ENCODE peak calls at places on chromosome 1, in seven cellular contexts. B is AG09309, E is GM06990, I is GM23248, S is mesenchymal stem cell, X is AG10803, O is uterus. C is an unnamed sample.

GRCh38 chr1:15916417-15916816 is 59.5 kb downstream of the ZBTB17 start:
- DNase-seq in X (peak; percentile 27), I (peak; percentile 74), B (no peak), O (no peak), E (no peak), S (peak; percentile 57), C (no peak)

GRCh38 chr1:75643460-75643859 is 32.5 kb upstream of the SLC44A5 start:
- DNase-seq in B (no peak), S (no peak), I (peak; percentile 2), O (no peak), X (no peak), E (no peak), C (peak; percentile 2)

GRCh38 chr1:17841944-17842343 is 86.8 kb downstream of the ACTL8 start:
- DNase-seq in B (no peak), I (no peak), X (no peak), E (no peak), O (no peak), S (no peak), C (no peak)

GRCh38 chr1:231487910-231488309 is 40.6 kb upstream of the TSNAX start:
- DNase-seq in O (no peak), X (no peak), B (no peak), I (no peak), S (no peak), E (no peak), C (no peak)

GRCh38 chr1:212118167-212118871 is 82.8 kb downstream of the DTL start:
- DNase-seq in O (no peak), S (no peak), B (no peak), I (no peak), E (no peak), X (no peak), C (peak; percentile 88)

GRCh38 chr1:243421784-243422183 is 165.9 kb downstream of the SDCCAG8 start:
- DNase-seq in S (peak; percentile 46), E (no peak), X (peak; percentile 59), B (peak; percentile 38), I (peak; percentile 87), O (peak; percentile 22), C (peak; percentile 94)

GRCh38 chr1:43885311-43885801 is 48.2 kb upstream of the ARTN start:
- DNase-seq in B (no peak), I (no peak), X (no peak), E (no peak), O (no peak), S (peak; percentile 19), C (peak; percentile 31)

GRCh38 chr1:43981636-43982035 is 2.6 kb downstream of the B4GALT2 start:
- DNase-seq in O (no peak), X (no peak), S (no peak), I (no peak), B (no peak), E (no peak), C (no peak)

GRCh38 chr1:91584866-91585265 is 84.2 kb downstream of the CDC7 start:
- DNase-seq in B (no peak), E (no peak), I (no peak), O (no peak), X (no peak), S (no peak), C (no peak)

GRCh38 chr1:68585371-68585770 is 88.5 kb upstream of the DEPDC1 start:
- DNase-seq in B (no peak), S (no peak), O (no peak), X (no peak), I (no peak), E (no peak), C (no peak)

GRCh38 chr1:52747450-52747849 is 21.2 kb downstream of the ZYG11B start:
- DNase-seq in X (no peak), I (no peak), B (no peak), O (no peak), S (no peak), E (no peak), C (no peak)

GRCh38 chr1:23216771-23217420 is 406 bp downstream of the HTR1D start:
- DNase-seq in S (no peak), E (no peak), X (no peak), I (peak; percentile 20), O (no peak), B (no peak), C (no peak)

GRCh38 chr1:14946567-14947285 is 206.8 kb upstream of the TMEM51 start:
- DNase-seq in S (peak; percentile 84), I (peak; percentile 84), X (peak; percentile 84), E (no peak), B (no peak), O (no peak), C (peak; percentile 87)

GRCh38 chr1:12188115-12188514 is 21.3 kb downstream of the TNFRSF1B start:
- DNase-seq in I (no peak), S (no peak), O (no peak), X (no peak), B (no peak), E (no peak), C (peak; percentile 54)

GRCh38 chr1:12185036-12185435 is 18.2 kb downstream of the TNFRSF1B start:
- DNase-seq in E (no peak), X (no peak), O (no peak), I (no peak), S (peak; percentile 34), B (no peak), C (peak; percentile 57)

GRCh38 chr1:12184008-12184681 is 17.4 kb downstream of the TNFRSF1B start:
- DNase-seq in X (peak; percentile 83), B (no peak), O (peak; percentile 88), E (no peak), S (peak; percentile 97), I (peak; percentile 66), C (peak; percentile 98)

GRCh38 chr1:12186277-12186985 is 19.6 kb downstream of the TNFRSF1B start:
- DNase-seq in S (peak; percentile 24), I (no peak), X (no peak), B (no peak), E (no peak), O (no peak), C (no peak)

GRCh38 chr1:12185556-12186276 is 18.9 kb downstream of the TNFRSF1B start:
- DNase-seq in O (peak; percentile 16), S (peak; percentile 51), E (no peak), I (no peak), X (no peak), B (no peak), C (peak; percentile 43)
- H3K4me3 ChIP-seq in O (no peak overlapping the region), S (peak overlapping the region; percentile 55), E (no peak overlapping the region), I (no peak overlapping the region), X (no peak overlapping the region), B (no peak overlapping the region), C (no peak overlapping the region)

GRCh38 chr1:229169399-229169798 is 101.5 kb upstream of the RAB4A start:
- DNase-seq in I (peak; percentile 57), B (no peak), O (no peak), S (peak; percentile 40), X (no peak), E (no peak), C (peak; percentile 7)
- H3K4me3 ChIP-seq in I (no peak overlapping the region), B (no peak overlapping the region), O (no peak overlapping the region), S (no peak overlapping the region), X (no peak overlapping the region), E (no peak overlapping the region), C (no peak overlapping the region)

GRCh38 chr1:205840524-205840923 is 9.4 kb downstream of the PM20D1 start:
- DNase-seq in X (no peak), O (no peak), E (no peak), B (no peak), I (no peak), S (no peak), C (peak; percentile 26)
- H3K4me3 ChIP-seq in X (no peak overlapping the region), O (no peak overlapping the region), E (no peak overlapping the region), B (no peak overlapping the region), I (no peak overlapping the region), S (no peak overlapping the region), C (no peak overlapping the region)

DNA sequence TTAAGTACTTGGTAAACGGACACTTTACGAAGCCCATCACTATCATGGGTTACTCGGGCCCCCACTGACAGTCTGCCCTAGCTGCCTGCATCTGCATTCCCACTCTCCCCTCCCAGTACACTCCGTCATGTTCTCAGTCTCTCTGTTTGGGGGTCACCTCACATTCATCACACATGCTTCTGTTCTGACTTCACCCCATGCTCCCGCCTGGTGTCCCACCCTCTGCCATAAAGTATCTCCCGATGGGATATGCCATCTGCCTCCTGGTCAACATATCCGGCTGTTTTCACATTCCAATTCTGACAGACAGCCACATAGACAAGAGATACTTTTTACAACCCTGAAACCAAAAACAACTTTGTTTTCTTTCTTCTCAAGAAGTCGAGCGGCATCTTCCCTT is 1.0 kb downstream of the OLFML2B start:
- DNase-seq in S (no peak), I (no peak), E (no peak), B (no peak), X (peak; percentile 31), O (no peak), C (no peak)
- H3K4me3 ChIP-seq in S (peak overlapping the region; percentile 94), I (peak overlapping the region; percentile 81), E (no peak overlapping the region), B (peak overlapping the region; percentile 56), X (peak overlapping the region; percentile 86), O (peak overlapping the region; percentile 47), C (peak overlapping the region; percentile 75)

C was measured in choroid plexus epithelial cell.